ENCODE peak calls at places on chromosome 11, in four cellular contexts. F is K562, I is A549, E is HepG2. N is an unnamed sample.

GRCh38 chr11:58057481-58057880 is 26.7 kb downstream of the OR6Q1 start:
- DNase-seq in I (no peak), F (no peak), E (no peak), N (no peak)

GRCh38 chr11:91947215-91947614 is 277.4 kb upstream of the FAT3 start:
- DNase-seq in E (no peak), I (no peak), F (no peak), N (no peak)

GRCh38 chr11:34214961-34215805 is 109.8 kb downstream of the NAT10 start:
- DNase-seq in E (no peak), I (peak; percentile 64), F (no peak), N (no peak)

GRCh38 chr11:128965485-128965884 is 22.8 kb upstream of the TP53AIP1 start:
- DNase-seq in I (no peak), E (no peak), F (no peak), N (peak; percentile 59)

GRCh38 chr11:33387586-33387985 is 130.4 kb downstream of the HIPK3 start:
- DNase-seq in F (no peak), E (no peak), I (no peak), N (peak; percentile 48)

GRCh38 chr11:3127706-3128355 is 37.3 kb downstream of the OSBPL5 start:
- DNase-seq in E (no peak), I (no peak), F (no peak), N (no peak)

GRCh38 chr11:28346209-28346608 is 238.0 kb downstream of the METTL15 start:
- DNase-seq in I (no peak), F (no peak), E (no peak), N (no peak)

GRCh38 chr11:45094958-45095690 is 51.3 kb upstream of the PRDM11 start:
- DNase-seq in I (no peak), E (no peak), F (no peak), N (no peak)

GRCh38 chr11:128711136-128711535 is 17.3 kb downstream of the FLI1 start:
- DNase-seq in F (no peak), E (no peak), I (no peak), N (no peak)

GRCh38 chr11:69383372-69383771 is 89.4 kb downstream of the MYEOV start:
- DNase-seq in F (no peak), E (no peak), I (no peak), N (no peak)

GRCh38 chr11:76292583-76293188 is 86.4 kb upstream of the WNT11 start:
- DNase-seq in F (no peak), E (no peak), I (no peak), N (no peak)

GRCh38 chr11:76287227-76287626 is 80.9 kb upstream of the WNT11 start:
- DNase-seq in I (no peak), E (no peak), F (no peak), N (no peak)

GRCh38 chr11:76293189-76293631 is 86.9 kb upstream of the WNT11 start:
- DNase-seq in F (no peak), E (no peak), I (no peak), N (peak; percentile 71)

GRCh38 chr11:76288166-76288978 is 82.1 kb upstream of the WNT11 start:
- DNase-seq in F (no peak), I (no peak), E (no peak), N (no peak)

GRCh38 chr11:76291576-76292526 is 85.5 kb upstream of the WNT11 start:
- DNase-seq in F (no peak), E (peak; percentile 43), I (peak; percentile 10), N (no peak)
- TF ChIP-seq SMC3 in F (no peak), E (no peak), I (no peak), N (no peak)

GRCh38 chr11:62087694-62088093 is 36.1 kb upstream of the INCENP start:
- DNase-seq in F (no peak), I (no peak), E (no peak), N (no peak)
- TF ChIP-seq POLR2AphosphoS2 in F (no peak), I (no peak), E (no peak), N (no peak)

GRCh38 chr11:112297248-112297866 is 36.7 kb upstream of the PLET1 start:
- DNase-seq in I (no peak), F (no peak), E (no peak), N (no peak)
- TF ChIP-seq SMC3 in I (no peak), F (no peak), E (no peak), N (no peak)

DNA sequence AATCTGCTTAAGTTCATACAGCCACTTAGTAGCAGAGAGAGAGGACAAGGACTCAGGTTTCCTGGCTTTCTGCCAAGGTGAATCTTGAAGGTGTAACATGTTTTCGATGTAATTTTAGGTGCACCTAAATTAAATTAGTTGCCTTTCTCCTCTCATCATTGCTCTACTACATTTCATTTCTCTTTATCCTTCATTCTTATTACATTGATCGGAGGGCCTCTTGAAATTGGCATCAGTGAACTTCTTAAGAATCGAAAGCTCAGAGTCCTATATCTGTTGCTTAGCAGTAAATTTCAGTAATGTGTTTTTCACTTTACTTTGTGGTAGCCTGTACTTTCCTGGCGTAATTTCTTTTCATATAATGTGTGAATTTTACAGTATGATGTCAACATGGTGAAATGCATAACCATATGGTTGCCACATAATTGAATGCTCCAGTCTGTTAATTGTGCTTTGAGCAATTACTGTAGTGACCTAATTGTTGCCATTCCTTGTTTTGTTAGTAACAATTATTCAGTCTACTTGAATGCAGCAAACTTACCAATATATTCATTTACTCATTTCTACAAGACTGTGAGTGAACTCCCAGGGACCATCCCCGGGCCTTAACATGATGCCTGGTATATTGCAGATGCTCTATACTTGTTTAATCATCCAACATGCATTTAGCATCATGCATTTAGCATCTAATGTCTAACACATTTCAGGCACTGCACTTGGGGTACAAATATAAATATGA is 138.1 kb downstream of the MAML2 start:
- DNase-seq in I (no peak), E (no peak), F (no peak), N (no peak)
- TF ChIP-seq POLR2AphosphoS2 in I (no peak), E (no peak), F (no peak), N (no peak)

DNA sequence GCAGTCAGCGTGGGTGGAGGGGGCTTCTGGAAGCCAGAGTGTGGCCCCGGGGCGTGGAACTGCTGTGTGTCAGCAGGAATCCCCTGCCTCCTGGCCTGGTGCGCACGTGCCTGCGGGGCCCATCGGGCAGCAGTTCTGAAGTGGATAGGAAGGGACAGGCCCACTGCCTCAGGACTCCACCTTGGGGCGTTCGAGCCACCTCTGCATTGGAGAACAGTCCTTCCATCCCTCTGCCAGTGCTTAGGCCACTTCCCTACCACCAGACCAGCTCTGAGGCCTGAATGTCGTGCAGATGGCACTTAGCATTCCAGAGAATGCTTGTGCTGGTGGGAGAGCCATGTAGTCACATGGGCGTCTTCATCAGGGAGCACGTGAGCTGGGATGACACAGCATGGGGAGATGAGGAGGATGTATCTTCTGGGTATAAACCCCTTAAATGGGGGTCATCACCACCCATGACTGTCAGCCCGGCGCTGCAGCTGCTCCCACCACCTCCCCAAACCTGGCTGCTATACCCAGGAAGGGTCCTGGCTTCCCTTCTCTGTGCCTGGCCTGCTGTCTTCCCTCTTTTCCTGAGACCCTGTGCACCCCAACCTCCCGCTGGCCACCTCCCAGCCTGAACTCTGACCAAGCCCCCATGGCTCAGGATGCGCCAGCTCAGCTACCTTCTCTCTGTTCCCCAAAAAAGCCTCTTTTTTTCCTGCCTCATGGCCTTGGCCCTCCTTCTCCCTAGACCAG is 9.7 kb downstream of the INCENP start:
- DNase-seq in F (no peak), E (no peak), I (no peak), N (no peak)
- TF ChIP-seq SMC3 in F (no peak), E (no peak), I (no peak), N (no peak)

GRCh38 chr11:116800610-116801009 is 8.9 kb upstream of the APOA5 start:
- DNase-seq in I (no peak), E (no peak), F (no peak), N (no peak)

GRCh38 chr11:116794851-116795250 is 3.2 kb upstream of the APOA5 start:
- DNase-seq in F (no peak), I (no peak), E (no peak), N (no peak)

GRCh38 chr11:116798368-116798767 is 6.7 kb upstream of the APOA5 start:
- DNase-seq in E (no peak), I (no peak), F (no peak), N (no peak)

GRCh38 chr11:116796548-116796947 is 4.9 kb upstream of the APOA5 start:
- DNase-seq in F (no peak), I (no peak), E (peak; percentile 32), N (no peak)

GRCh38 chr11:116797816-116798215 is 6.1 kb upstream of the APOA5 start:
- DNase-seq in F (no peak), I (no peak), E (no peak), N (no peak)
- TF ChIP-seq POLR2AphosphoS2 in F (no peak), I (no peak), E (no peak), N (no peak)

DNA sequence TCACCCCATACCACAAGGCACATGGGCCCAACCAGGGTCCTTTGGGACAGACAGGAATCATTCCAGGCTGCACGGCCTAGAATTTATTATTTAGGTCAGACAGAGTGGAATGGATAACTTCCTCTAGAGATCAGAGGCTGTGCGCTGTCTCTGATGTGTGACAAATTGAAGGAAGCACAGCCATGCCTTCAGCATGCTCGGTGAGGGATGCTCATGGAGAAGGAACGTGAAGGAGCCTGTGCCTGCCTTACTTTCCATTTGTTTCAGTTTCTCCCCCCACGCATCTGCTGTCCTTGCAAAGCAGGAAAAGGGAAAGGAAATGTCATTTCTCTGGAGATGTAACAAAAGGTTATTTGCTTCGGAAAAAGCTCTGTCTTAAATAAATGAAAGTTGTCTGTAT is 644.1 kb downstream of the OPCML start:
- DNase-seq in I (no peak), E (no peak), F (no peak), N (no peak)
- TF ChIP-seq SMC3 in I (no peak), E (no peak), F (no peak), N (no peak)